ENCODE peak calls at places on chromosomes 6 and 20, in ten cellular contexts. R is substantia nigra, J is left ventricle myocardium inferior, K is ascending aorta, Y is neural progenitor cell, V is GM23248, F is fibroblast of lung, C is pancreas, M is brain microvascular endothelial cell, Q is caudate nucleus. U is an unnamed sample.

GRCh38 chr6:6105472-6106036 is 98.8 kb upstream of the NRN1 start:
- DNase-seq in V (no peak), M (no peak), J (no peak), Q (no peak), Y (peak), F (no peak), C (no peak), K (no peak), R (no peak), U (peak)

GRCh38 chr20:58753267-58753928 is 60.8 kb downstream of the NPEPL1 start:
- DNase-seq in K (no peak), M (no peak), F (no peak), R (no peak), V (no peak), Q (no peak), J (no peak), C (no peak), Y (peak), U (peak)

GRCh38 chr20:38454556-38455473 is 17.8 kb upstream of the RALGAPB start:
- DNase-seq in V (no peak), Y (no peak), C (peak), R (no peak), K (no peak), Q (no peak), M (no peak), F (no peak), J (no peak), U (no peak)

GRCh38 chr6:82083646-82084045 is 163.9 kb downstream of the IBTK start:
- DNase-seq in Y (no peak), R (no peak), M (no peak), C (no peak), Q (no peak), J (no peak), V (no peak), F (peak), K (no peak), U (no peak)

GRCh38 chr6:167119680-167120556 is 3.0 kb upstream of the CCR6 start:
- DNase-seq in M (no peak), V (no peak), K (no peak), C (no peak), F (no peak), J (no peak), Q (no peak), R (no peak), Y (no peak), U (no peak)

GRCh38 chr6:126721581-126722145 is 381.7 kb downstream of the CENPW start:
- DNase-seq in V (peak), Q (no peak), R (no peak), J (no peak), C (no peak), F (peak), M (peak), Y (no peak), K (no peak), U (no peak)

GRCh38 chr6:3831741-3832530 is 17.2 kb upstream of the FAM50B start:
- DNase-seq in V (peak), F (no peak), J (no peak), M (no peak), K (no peak), Y (no peak), C (no peak), Q (no peak), R (no peak), U (no peak)

GRCh38 chr6:149898966-149899365 is 1.1 kb upstream of the RAET1E start:
- DNase-seq in F (no peak), Q (no peak), M (no peak), R (no peak), C (no peak), J (no peak), Y (no peak), V (no peak), K (no peak), U (no peak)

GRCh38 chr6:144151010-144151727 is 852 bp downstream of the STX11 start:
- DNase-seq in F (peak), C (no peak), Y (peak), J (no peak), Q (no peak), V (peak), K (no peak), R (no peak), M (no peak), U (peak)

GRCh38 chr6:14848019-14848418 is 397.9 kb upstream of the JARID2 start:
- DNase-seq in M (no peak), F (peak), Y (no peak), V (peak), R (no peak), Q (no peak), K (no peak), J (no peak), C (no peak), U (no peak)

GRCh38 chr6:6008648-6009421 is 2.1 kb upstream of the NRN1 start:
- DNase-seq in J (peak), F (no peak), V (peak), M (peak), K (no peak), C (peak), Y (peak), R (no peak), Q (no peak), U (peak)

GRCh38 chr20:2984956-2985661 is 58.3 kb upstream of the GNRH2 start:
- DNase-seq in Q (no peak), K (no peak), F (peak), R (no peak), J (no peak), C (no peak), Y (no peak), M (peak), V (peak), U (peak)

GRCh38 chr6:167420858-167421766 is 96.2 kb downstream of the TTLL2 start:
- DNase-seq in F (no peak), K (no peak), Q (no peak), Y (no peak), M (no peak), C (peak), R (no peak), V (no peak), J (no peak), U (peak)

GRCh38 chr6:31525553-31525931 is 3.2 kb upstream of the MCCD1 start:
- DNase-seq in J (no peak), K (peak), M (no peak), F (no peak), Y (no peak), C (no peak), V (no peak), Q (no peak), R (no peak), U (no peak)
- H3K27ac ChIP-seq in J (no peak), K (no peak), M (peak), F (peak), Y (no peak), C (no peak), V (peak), Q (no peak), R (no peak), U (no peak)

DNA sequence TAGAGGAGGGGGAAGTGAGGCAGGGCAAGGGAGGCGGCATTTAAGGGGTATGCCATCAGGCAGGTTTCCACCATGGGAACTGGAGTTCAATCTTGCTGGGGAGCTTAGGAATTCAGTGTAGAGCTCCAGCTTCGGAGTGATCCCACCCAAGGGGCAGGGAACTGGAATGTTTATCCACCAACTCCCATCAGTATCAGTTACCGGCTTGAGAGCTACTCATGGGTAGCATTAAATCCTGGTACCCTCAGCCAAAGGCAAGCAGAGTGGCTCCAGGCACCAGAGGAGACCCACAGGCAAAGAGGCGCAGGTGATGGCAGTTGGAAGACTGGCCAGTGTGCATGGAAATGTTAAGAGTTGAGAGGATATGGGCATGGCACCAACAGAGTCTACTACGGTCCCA is 14.1 kb downstream of the EDEM2 start:
- DNase-seq in J (no peak), Q (no peak), K (peak), V (no peak), R (no peak), M (no peak), C (no peak), Y (no peak), F (no peak), U (no peak)
- H3K27ac ChIP-seq in J (peak), Q (no peak), K (peak), V (no peak), R (no peak), M (no peak), C (no peak), Y (no peak), F (no peak), U (no peak)

DNA sequence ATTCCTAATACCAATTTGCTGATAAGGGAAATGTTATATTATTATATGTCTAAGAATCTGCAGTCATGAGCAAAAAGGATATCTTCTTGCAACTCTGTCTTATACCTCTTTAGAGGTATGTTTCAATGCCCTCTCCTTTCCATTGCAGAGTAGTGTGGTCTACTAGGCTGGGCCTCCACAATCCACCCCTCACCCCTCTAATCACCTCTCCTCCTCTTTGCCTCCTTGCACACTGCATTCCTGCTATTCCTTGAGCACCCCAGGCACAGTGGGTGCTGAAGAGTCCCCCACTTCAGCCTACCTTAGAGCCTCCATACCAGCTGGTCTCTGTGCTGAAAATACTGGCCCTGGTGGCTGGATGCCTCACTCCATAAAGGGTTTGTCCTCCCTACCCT is 26.9 kb downstream of the ARMC2 start:
- DNase-seq in Q (no peak), C (no peak), M (no peak), J (no peak), K (no peak), R (no peak), Y (no peak), V (no peak), F (no peak), U (no peak)
- H3K27ac ChIP-seq in Q (peak), C (no peak), M (no peak), J (peak), K (peak), R (no peak), Y (no peak), V (peak), F (no peak), U (no peak)

GRCh38 chr20:33693741-33694645 is 7.8 kb upstream of the E2F1 start:
- DNase-seq in Y (peak), C (no peak), F (no peak), V (no peak), R (peak), J (peak), Q (peak), M (no peak), K (no peak), U (no peak)
- H3K27ac ChIP-seq in Y (peak), C (no peak), F (no peak), V (no peak), R (peak), J (peak), Q (peak), M (no peak), K (peak), U (no peak)

DNA sequence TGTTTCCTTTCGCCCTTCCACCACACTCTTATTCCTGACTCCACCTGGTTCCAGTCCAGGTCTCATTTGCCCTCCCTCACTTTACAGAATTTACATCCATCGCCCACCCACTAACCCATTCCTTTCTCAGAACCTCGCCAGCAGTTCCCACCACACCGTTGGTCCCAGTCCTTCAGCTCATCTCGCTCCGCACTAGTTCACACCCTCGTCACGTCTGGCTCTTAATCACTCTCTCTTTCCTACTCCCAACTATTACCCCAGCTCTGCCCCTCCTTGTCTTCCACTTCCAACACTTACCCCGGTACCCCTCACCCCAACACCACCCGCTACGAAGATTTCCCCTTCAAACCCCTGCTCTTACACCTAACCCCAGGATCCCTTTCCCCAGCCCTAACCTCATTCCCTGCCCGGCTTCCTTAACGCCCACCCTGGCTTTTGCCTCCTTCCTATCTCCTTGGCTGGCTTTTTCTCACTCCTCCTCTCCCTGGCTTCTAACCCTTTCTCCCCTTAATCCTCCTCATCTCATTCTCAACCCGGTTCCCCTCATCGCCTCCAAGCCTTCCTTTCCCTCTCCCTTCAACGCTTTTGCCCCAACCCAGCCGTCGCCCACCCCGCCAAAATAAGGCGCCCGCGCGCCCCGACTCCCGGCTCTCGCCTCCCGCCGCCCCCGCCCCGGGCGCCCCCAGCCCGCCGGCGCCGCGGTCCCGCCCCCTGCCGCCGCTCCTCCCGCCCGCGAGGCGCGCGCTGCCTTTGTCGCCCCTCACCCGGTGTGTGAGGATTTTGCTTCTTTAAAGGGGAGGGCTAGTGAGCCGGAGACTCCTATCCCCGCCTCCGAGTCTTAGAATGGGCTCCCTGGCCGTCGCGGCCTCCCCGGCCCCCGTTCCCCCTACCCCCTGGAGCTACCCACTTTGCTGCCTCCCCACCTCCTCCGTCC is 542 bp downstream of the USP49 start:
- DNase-seq in R (peak), F (no peak), Q (peak), J (no peak), V (peak), K (no peak), Y (peak), M (no peak), C (peak), U (no peak)
- H3K27ac ChIP-seq in R (peak), F (peak), Q (no peak), J (peak), V (no peak), K (peak), Y (peak), M (no peak), C (no peak), U (peak)

DNA sequence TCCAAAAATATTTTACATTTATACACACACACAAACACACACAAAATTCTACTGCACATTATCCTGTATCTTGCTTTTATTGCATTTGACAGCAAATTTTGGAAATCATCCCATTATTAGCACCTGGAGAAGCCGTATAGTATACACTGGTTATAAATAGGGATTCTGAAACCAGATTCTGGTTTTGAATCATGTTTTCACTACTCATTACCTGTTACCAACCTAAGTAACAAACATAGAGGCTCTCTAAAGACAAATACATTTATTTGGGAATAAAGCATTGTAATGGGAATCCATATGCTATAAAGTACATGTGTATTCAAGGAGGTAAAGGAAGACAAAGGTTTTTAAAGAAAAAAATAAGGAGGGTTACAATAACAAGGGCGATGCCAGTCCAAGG is 106.8 kb downstream of the OR2B2 start:
- DNase-seq in Q (no peak), K (no peak), C (no peak), R (no peak), M (no peak), V (no peak), F (no peak), Y (no peak), J (no peak), U (no peak)
- H3K27ac ChIP-seq in Q (no peak), K (no peak), C (no peak), R (no peak), M (no peak), V (no peak), F (no peak), Y (no peak), J (no peak), U (no peak)

GRCh38 chr6:53906103-53906502 is 111.3 kb downstream of the LRRC1 start:
- DNase-seq in R (no peak), J (no peak), F (no peak), K (no peak), M (no peak), Q (no peak), V (no peak), C (no peak), Y (no peak), U (no peak)
- H3K27ac ChIP-seq in R (peak), J (no peak), F (no peak), K (no peak), M (no peak), Q (no peak), V (no peak), C (no peak), Y (no peak), U (no peak)

GRCh38 chr6:37188962-37189510 is 19.1 kb downstream of the PIM1 start:
- DNase-seq in F (no peak), C (no peak), R (no peak), Y (no peak), J (no peak), K (no peak), V (no peak), Q (no peak), M (no peak), U (no peak)
- H3K27ac ChIP-seq in F (no peak), C (no peak), R (no peak), Y (no peak), J (no peak), K (no peak), V (no peak), Q (no peak), M (no peak), U (no peak)

GRCh38 chr20:6665161-6665560 is 102.3 kb upstream of the BMP2 start:
- DNase-seq in F (no peak), R (no peak), C (no peak), K (no peak), Q (no peak), J (no peak), V (no peak), M (peak), Y (no peak), U (no peak)
- H3K27ac ChIP-seq in F (no peak), R (no peak), C (no peak), K (no peak), Q (no peak), J (no peak), V (no peak), M (no peak), Y (no peak), U (no peak)